ENCODE peak calls at places on chromosomes 2 and 18, in five cellular contexts. One of them, this sample, is unnamed. For H3K4me1 and H3F3A, the result is how much of the 10 kb centered on the place peaks cover.

GRCh38 chr2:224775638-224776037 is 59.5 kb upstream of the CCDC195 start:
- DNase-seq in neural progenitor cell: no peak
- DNase-seq in GM23248: no peak
- DNase-seq in MM.1S: no peak
- DNase-seq in GM23338: no peak
- DNase-seq in this sample: no peak

GRCh38 chr2:163405298-163405697 is 330.5 kb downstream of the FIGN start:
- DNase-seq in neural progenitor cell: no peak
- DNase-seq in GM23248: no peak
- DNase-seq in MM.1S: no peak
- DNase-seq in GM23338: no peak
- DNase-seq in this sample: no peak

GRCh38 chr2:30115141-30115980 is 31.4 kb upstream of the YPEL5 start:
- DNase-seq in neural progenitor cell: peak
- DNase-seq in GM23248: peak
- DNase-seq in MM.1S: peak
- DNase-seq in GM23338: peak
- DNase-seq in this sample: peak

GRCh38 chr18:12460874-12461273 is 53.1 kb downstream of the PRELID3A start:
- DNase-seq in neural progenitor cell: no peak
- DNase-seq in GM23248: no peak
- DNase-seq in MM.1S: no peak
- DNase-seq in GM23338: no peak
- DNase-seq in this sample: no peak

GRCh38 chr2:178512491-178512890 is 32.2 kb downstream of the PLEKHA3 start:
- DNase-seq in neural progenitor cell: peak
- DNase-seq in GM23248: peak
- DNase-seq in MM.1S: no peak
- DNase-seq in GM23338: no peak
- DNase-seq in this sample: no peak

GRCh38 chr2:69125816-69126215 is 112.8 kb downstream of the ANTXR1 start:
- DNase-seq in neural progenitor cell: no peak
- DNase-seq in GM23248: no peak
- DNase-seq in MM.1S: no peak
- DNase-seq in GM23338: no peak
- DNase-seq in this sample: no peak

GRCh38 chr18:3480827-3481226 is 30.9 kb downstream of the TGIF1 start:
- DNase-seq in neural progenitor cell: no peak
- DNase-seq in GM23248: no peak
- DNase-seq in MM.1S: no peak
- DNase-seq in GM23338: no peak
- DNase-seq in this sample: no peak

GRCh38 chr18:944440-944839 is 39.8 kb downstream of the ADCYAP1 start:
- DNase-seq in neural progenitor cell: no peak
- DNase-seq in GM23248: peak
- DNase-seq in MM.1S: no peak
- DNase-seq in GM23338: no peak
- DNase-seq in this sample: peak

GRCh38 chr18:2302628-2303516 is 268.4 kb downstream of the METTL4 start:
- DNase-seq in neural progenitor cell: no peak
- DNase-seq in GM23248: peak
- DNase-seq in MM.1S: no peak
- DNase-seq in GM23338: no peak
- DNase-seq in this sample: peak

GRCh38 chr2:156481295-156481694 is 45.1 kb downstream of the GPD2 start:
- DNase-seq in neural progenitor cell: no peak
- DNase-seq in GM23248: no peak
- DNase-seq in MM.1S: no peak
- DNase-seq in GM23338: no peak
- DNase-seq in this sample: no peak

GRCh38 chr2:42922790-42923631 is 130.6 kb upstream of the HAAO start:
- DNase-seq in neural progenitor cell: no peak
- DNase-seq in GM23248: peak
- DNase-seq in MM.1S: no peak
- DNase-seq in GM23338: no peak
- DNase-seq in this sample: peak

GRCh38 chr2:207469953-207470699 is 59.6 kb upstream of the CREB1 start:
- DNase-seq in neural progenitor cell: no peak
- DNase-seq in GM23248: no peak
- DNase-seq in MM.1S: no peak
- DNase-seq in GM23338: no peak
- DNase-seq in this sample: no peak

GRCh38 chr2:224875153-224875552 is 159.0 kb upstream of the CCDC195 start:
- DNase-seq in neural progenitor cell: no peak
- DNase-seq in GM23248: no peak
- DNase-seq in MM.1S: no peak
- DNase-seq in GM23338: no peak
- DNase-seq in this sample: no peak

GRCh38 chr2:174336403-174337336 is 1.9 kb downstream of the SP9 start:
- DNase-seq in neural progenitor cell: peak
- DNase-seq in GM23248: no peak
- DNase-seq in MM.1S: peak
- DNase-seq in GM23338: peak
- DNase-seq in this sample: no peak
- TF ChIP-seq EZH2 in neural progenitor cell: peak
- TF ChIP-seq EZH2 in GM23248: no peak
- TF ChIP-seq EZH2 in MM.1S: no peak
- TF ChIP-seq EZH2 in GM23338: peak
- TF ChIP-seq EZH2 in this sample: no peak

DNA sequence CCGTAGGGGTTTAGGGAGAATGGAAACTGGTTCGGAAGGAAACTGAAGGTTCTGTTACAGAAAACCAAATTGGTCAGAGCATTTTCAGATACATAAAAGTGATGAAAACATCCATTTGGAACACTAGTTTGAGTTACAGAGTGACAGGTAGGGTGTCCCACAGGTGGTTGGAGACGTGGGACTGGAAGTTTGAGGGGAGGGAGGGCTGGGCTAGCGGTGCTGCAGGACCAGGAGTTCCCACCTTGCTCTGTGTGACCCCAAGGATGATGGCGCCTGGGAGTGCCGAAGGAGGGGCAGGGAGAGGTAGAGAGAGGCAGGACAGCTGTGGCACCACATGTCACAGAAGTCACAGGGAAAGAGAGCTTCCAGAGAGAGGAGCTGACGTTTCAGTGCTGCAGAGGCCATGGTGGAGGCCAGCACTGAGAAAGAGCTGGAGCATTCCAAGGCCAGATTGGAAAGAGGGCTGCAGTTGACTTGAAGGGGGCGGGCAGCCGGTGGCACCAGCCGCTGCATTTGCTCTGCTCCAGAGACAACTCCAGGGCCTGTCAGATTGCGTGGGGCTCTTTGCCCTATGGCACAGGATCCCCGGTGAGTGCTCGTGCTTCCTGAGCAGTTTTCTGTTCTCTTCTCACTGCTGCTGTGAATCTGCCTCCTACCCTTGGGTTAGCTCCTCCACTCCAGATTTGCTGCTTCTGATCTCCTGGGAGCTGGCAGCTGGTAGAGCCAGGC is 56.2 kb upstream of the FOSL2 start:
- DNase-seq in neural progenitor cell: no peak
- DNase-seq in GM23248: no peak
- DNase-seq in MM.1S: no peak
- DNase-seq in GM23338: no peak
- DNase-seq in this sample: no peak
- H3K4me1 ChIP-seq in neural progenitor cell: under half
- H3K4me1 ChIP-seq in GM23248: under half
- H3K4me1 ChIP-seq in MM.1S: under half
- H3K4me1 ChIP-seq in GM23338: under half
- H3K4me1 ChIP-seq in this sample: under half

GRCh38 chr2:37647941-37648315 is 23.5 kb downstream of the CDC42EP3 start:
- DNase-seq in neural progenitor cell: no peak
- DNase-seq in GM23248: no peak
- DNase-seq in MM.1S: no peak
- DNase-seq in GM23338: no peak
- DNase-seq in this sample: no peak
- H3F3A ChIP-seq in neural progenitor cell: under half
- H3F3A ChIP-seq in GM23248: half or more
- H3F3A ChIP-seq in MM.1S: under half
- H3F3A ChIP-seq in GM23338: under half
- H3F3A ChIP-seq in this sample: under half

GRCh38 chr2:74548919-74549684 is 4.6 kb downstream of the LOXL3 start:
- DNase-seq in neural progenitor cell: peak
- DNase-seq in GM23248: peak
- DNase-seq in MM.1S: no peak
- DNase-seq in GM23338: peak
- DNase-seq in this sample: peak
- TF ChIP-seq EZH2 in neural progenitor cell: peak
- TF ChIP-seq EZH2 in GM23248: no peak
- TF ChIP-seq EZH2 in MM.1S: peak
- TF ChIP-seq EZH2 in GM23338: peak
- TF ChIP-seq EZH2 in this sample: no peak

DNA sequence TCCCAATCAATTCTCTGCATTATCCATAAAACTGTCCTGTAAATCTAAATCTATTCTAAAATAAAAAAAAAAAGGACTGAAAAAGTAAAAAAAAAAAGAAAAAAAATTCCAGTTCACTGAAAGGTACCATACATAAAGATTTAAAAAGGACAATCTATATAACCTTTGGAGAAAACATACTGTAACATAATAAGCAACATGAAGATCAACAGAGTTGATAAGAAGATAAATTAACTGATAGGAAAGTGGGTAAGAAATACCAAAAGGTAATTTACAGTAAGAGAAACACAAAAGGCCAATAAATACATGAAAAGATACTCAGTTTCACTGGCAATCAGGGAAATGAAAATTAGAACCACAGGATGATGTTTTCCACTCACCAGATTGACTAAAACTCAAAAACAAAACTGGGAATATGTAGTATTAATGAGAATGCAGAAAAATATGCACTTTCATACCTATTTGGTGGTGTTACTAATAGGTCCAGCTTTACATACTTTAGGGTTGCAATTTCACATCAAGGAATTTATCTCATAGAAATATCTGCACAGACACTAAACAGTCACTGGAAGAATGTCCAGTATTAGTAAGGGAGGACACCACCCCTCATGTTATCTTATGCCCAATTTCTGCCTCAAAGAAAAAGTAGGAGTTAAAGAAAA is 48.3 kb upstream of the SEMA4C start:
- DNase-seq in neural progenitor cell: no peak
- DNase-seq in GM23248: no peak
- DNase-seq in MM.1S: no peak
- DNase-seq in GM23338: no peak
- DNase-seq in this sample: no peak
- H3K4me1 ChIP-seq in neural progenitor cell: under half
- H3K4me1 ChIP-seq in GM23248: under half
- H3K4me1 ChIP-seq in MM.1S: under half
- H3K4me1 ChIP-seq in GM23338: under half
- H3K4me1 ChIP-seq in this sample: under half

This sample was measured in PC-9.